ENCODE peak calls at places on chromosomes 13 and 19, in nine cellular contexts. K is effector memory CD4-positive, alpha-beta T cell; V is cardiac muscle cell; D is ascending aorta; J is neuronal stem cell; M is neural progenitor cell; I is right lobe of liver; U is CD8-positive, alpha-beta memory T cell; E is ovary. C is an unnamed sample.

GRCh38 chr19:4567584-4568071 is 8.1 kb upstream of the SEMA6B start:
- DNase-seq in U (peak; percentile 35), I (no peak), D (no peak), V (peak; percentile 50), M (peak; percentile 71), K (peak; percentile 37), E (peak; percentile 53), J (peak; percentile 60), C (no peak)

GRCh38 chr19:48417436-48417835 is 24.0 kb downstream of the GRIN2D start:
- DNase-seq in M (no peak), I (no peak), V (no peak), K (no peak), U (no peak), E (no peak), J (no peak), D (no peak), C (no peak)

GRCh38 chr19:20165971-20166592 is 932 bp upstream of the ZNF486 start:
- DNase-seq in K (no peak), E (no peak), M (no peak), U (no peak), D (no peak), I (no peak), J (no peak), V (no peak), C (no peak)

GRCh38 chr19:18607222-18608101 is 863 bp upstream of the CRLF1 start:
- DNase-seq in V (no peak), E (no peak), D (no peak), J (no peak), K (no peak), U (no peak), M (peak; percentile 59), I (no peak), C (no peak)

GRCh38 chr13:95714142-95714832 is 37.3 kb downstream of the DNAJC3 start:
- DNase-seq in J (no peak), E (no peak), V (no peak), K (no peak), I (no peak), U (no peak), M (no peak), D (no peak), C (no peak)

GRCh38 chr19:8321067-8321759 is at the start of the genes NDUFA7 and RPS28:
- DNase-seq in U (peak; percentile 96), K (peak; percentile 92), I (peak; percentile 98), M (peak; percentile 99), J (peak; percentile 97), E (peak; percentile 99), V (peak; percentile 98), D (peak; percentile 79), C (peak; percentile 80)

GRCh38 chr13:88602786-88603777 is 931.9 kb downstream of the SLITRK5 start:
- DNase-seq in K (no peak), U (no peak), J (no peak), V (no peak), M (no peak), D (no peak), I (no peak), E (no peak), C (no peak)

GRCh38 chr13:21894091-21894490 is 223.2 kb downstream of the FGF9 start:
- DNase-seq in K (no peak), V (no peak), J (no peak), U (no peak), E (no peak), D (no peak), I (no peak), M (no peak), C (no peak)

GRCh38 chr19:1291761-1292418 is 6.2 kb downstream of the EFNA2 start:
- DNase-seq in E (no peak), K (no peak), I (no peak), V (no peak), J (no peak), D (no peak), U (no peak), M (no peak), C (no peak)

GRCh38 chr19:41161903-41162302 is 31.1 kb upstream of the CYP2S1 start:
- DNase-seq in V (no peak), M (no peak), E (no peak), U (no peak), I (no peak), K (no peak), J (no peak), D (no peak), C (no peak)

GRCh38 chr19:41172297-41173164 is 20.5 kb upstream of the CYP2S1 start:
- DNase-seq in M (no peak), E (no peak), D (no peak), U (no peak), J (no peak), I (no peak), V (no peak), K (no peak), C (no peak)

DNA sequence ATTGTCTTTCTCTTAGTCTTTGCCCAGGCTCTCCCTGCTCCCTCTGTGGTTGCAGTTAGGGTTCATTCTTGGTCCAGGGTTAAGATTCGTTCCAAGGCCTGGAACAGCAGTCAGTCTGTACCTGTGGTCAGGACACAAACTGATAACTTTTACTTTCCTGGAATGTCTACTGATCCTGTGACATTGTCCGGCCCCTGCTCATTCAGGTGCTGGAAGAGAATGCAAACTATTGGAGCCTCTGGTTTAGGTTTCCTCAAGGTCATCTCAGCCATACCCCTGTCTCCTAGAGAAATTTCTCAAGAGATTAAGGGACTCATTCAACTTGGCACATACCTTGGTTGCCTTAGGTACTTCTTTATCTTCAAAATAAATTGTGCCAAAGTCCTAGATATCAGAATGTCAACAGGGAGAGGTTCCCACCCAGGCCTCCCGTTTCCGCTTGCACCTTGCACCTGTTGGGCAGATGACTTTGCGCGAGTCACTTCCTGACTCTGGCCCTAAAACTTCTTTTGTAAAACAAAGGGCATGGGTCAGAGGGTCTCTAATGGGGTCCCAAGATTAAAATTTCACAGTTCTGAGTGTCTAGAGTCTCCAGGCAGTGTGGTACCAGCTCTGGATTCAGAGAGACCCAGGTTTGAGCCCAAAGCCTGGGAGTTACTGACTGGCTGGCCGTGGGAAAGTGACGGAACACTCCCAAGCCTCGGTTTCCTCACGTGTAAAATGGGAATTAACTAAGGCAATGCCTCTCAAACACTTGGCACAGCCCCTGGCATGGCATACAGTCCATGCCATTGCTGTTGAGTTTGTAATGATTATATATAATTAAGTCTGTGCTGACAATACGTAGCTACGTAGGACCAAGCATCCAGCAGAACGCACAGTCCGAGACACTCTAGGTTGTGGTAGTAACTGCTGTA is 25.9 kb upstream of the CYP2S1 start:
- DNase-seq in E (no peak), U (no peak), D (no peak), I (no peak), M (no peak), V (no peak), K (no peak), J (no peak), C (no peak)
- H3K27ac ChIP-seq in E (no peak overlapping the region), U (no peak overlapping the region), D (no peak overlapping the region), I (no peak overlapping the region), M (no peak overlapping the region), V (no peak overlapping the region), K (no peak overlapping the region), J (no peak overlapping the region), C (no peak overlapping the region)

GRCh38 chr13:30088312-30088855 is 219.0 kb downstream of the KATNAL1 start:
- DNase-seq in M (no peak), U (no peak), V (no peak), D (no peak), E (no peak), I (no peak), K (no peak), J (no peak), C (no peak)
- H3K4me3 ChIP-seq in M (no peak overlapping the region), U (no peak overlapping the region), V (no peak overlapping the region), D (no peak overlapping the region), E (no peak overlapping the region), I (no peak overlapping the region), K (no peak overlapping the region), J (no peak overlapping the region), C (no peak overlapping the region)

GRCh38 chr19:31100945-31101344 is 248.3 kb downstream of the TSHZ3 start:
- DNase-seq in M (no peak), E (no peak), K (no peak), I (no peak), V (no peak), U (no peak), J (no peak), D (no peak), C (no peak)
- H3K27ac ChIP-seq in M (no peak overlapping the region), E (no peak overlapping the region), K (no peak overlapping the region), I (no peak overlapping the region), V (no peak overlapping the region), U (no peak overlapping the region), J (no peak overlapping the region), D (no peak overlapping the region), C (no peak overlapping the region)

GRCh38 chr13:40581277-40581579 is 85.2 kb downstream of the FOXO1 start:
- DNase-seq in K (no peak), E (no peak), I (no peak), V (no peak), U (no peak), J (no peak), D (no peak), M (no peak), C (no peak)
- H3K4me3 ChIP-seq in K (no peak overlapping the region), E (no peak overlapping the region), I (no peak overlapping the region), V (no peak overlapping the region), U (no peak overlapping the region), J (no peak overlapping the region), D (no peak overlapping the region), M (no peak overlapping the region), C (no peak overlapping the region)

C was measured in thoracic aorta.